ENCODE peak calls at places on chromosomes 4 and X, in seven cellular contexts. One of them, this sample, is unnamed.

GRCh38 chr4:151481813-151482212 is 72.8 kb downstream of the FHIP1A start:
- DNase-seq in hepatocyte: no peak
- DNase-seq in GM12878: no peak
- DNase-seq in tibial artery: no peak
- DNase-seq in testis: no peak
- DNase-seq in CD8-positive, alpha-beta T cell: no peak
- DNase-seq in endothelial cell of umbilical vein: no peak
- DNase-seq in this sample: no peak

GRCh38 chr4:57639566-57640328 is 529.6 kb upstream of the IGFBP7 start:
- DNase-seq in hepatocyte: no peak
- DNase-seq in GM12878: no peak
- DNase-seq in tibial artery: no peak
- DNase-seq in testis: no peak
- DNase-seq in CD8-positive, alpha-beta T cell: no peak
- DNase-seq in endothelial cell of umbilical vein: no peak
- DNase-seq in this sample: no peak

GRCh38 chrX:79259073-79259689 is 108.0 kb downstream of the ITM2A start:
- DNase-seq in hepatocyte: no peak
- DNase-seq in GM12878: peak; percentile 99
- DNase-seq in tibial artery: no peak
- DNase-seq in testis: no peak
- DNase-seq in CD8-positive, alpha-beta T cell: peak; percentile 28
- DNase-seq in endothelial cell of umbilical vein: no peak
- DNase-seq in this sample: no peak

GRCh38 chrX:150361070-150361776 is 1.9 kb upstream of the MAMLD1 start:
- DNase-seq in hepatocyte: peak; percentile 40
- DNase-seq in GM12878: no peak
- DNase-seq in tibial artery: no peak
- DNase-seq in testis: peak; percentile 72
- DNase-seq in CD8-positive, alpha-beta T cell: no peak
- DNase-seq in endothelial cell of umbilical vein: no peak
- DNase-seq in this sample: peak; percentile 61

GRCh38 chr4:11675051-11675800 is 246.5 kb upstream of the HS3ST1 start:
- DNase-seq in hepatocyte: no peak
- DNase-seq in GM12878: no peak
- DNase-seq in tibial artery: no peak
- DNase-seq in testis: no peak
- DNase-seq in CD8-positive, alpha-beta T cell: no peak
- DNase-seq in endothelial cell of umbilical vein: no peak
- DNase-seq in this sample: no peak

GRCh38 chrX:40247848-40248622 is 150.3 kb upstream of the BCOR start:
- DNase-seq in hepatocyte: no peak
- DNase-seq in GM12878: no peak
- DNase-seq in tibial artery: no peak
- DNase-seq in testis: no peak
- DNase-seq in CD8-positive, alpha-beta T cell: no peak
- DNase-seq in endothelial cell of umbilical vein: no peak
- DNase-seq in this sample: peak; percentile 58

GRCh38 chrX:104921606-104922205 is 298.8 kb downstream of the TEX13A start:
- DNase-seq in hepatocyte: no peak
- DNase-seq in GM12878: no peak
- DNase-seq in tibial artery: peak; percentile 54
- DNase-seq in testis: no peak
- DNase-seq in CD8-positive, alpha-beta T cell: no peak
- DNase-seq in endothelial cell of umbilical vein: no peak
- DNase-seq in this sample: peak; percentile 15

GRCh38 chr4:3421470-3421869 is 20.3 kb upstream of the HGFAC start:
- DNase-seq in hepatocyte: no peak
- DNase-seq in GM12878: no peak
- DNase-seq in tibial artery: no peak
- DNase-seq in testis: no peak
- DNase-seq in CD8-positive, alpha-beta T cell: no peak
- DNase-seq in endothelial cell of umbilical vein: no peak
- DNase-seq in this sample: peak; percentile 32

GRCh38 chr4:52665592-52665991 is 6.5 kb upstream of the USP46 start:
- DNase-seq in hepatocyte: no peak
- DNase-seq in GM12878: no peak
- DNase-seq in tibial artery: no peak
- DNase-seq in testis: no peak
- DNase-seq in CD8-positive, alpha-beta T cell: no peak
- DNase-seq in endothelial cell of umbilical vein: peak; percentile 47
- DNase-seq in this sample: no peak

GRCh38 chr4:123114915-123115756 is 192.7 kb upstream of the NUDT6 start:
- DNase-seq in hepatocyte: no peak
- DNase-seq in GM12878: no peak
- DNase-seq in tibial artery: no peak
- DNase-seq in testis: no peak
- DNase-seq in CD8-positive, alpha-beta T cell: no peak
- DNase-seq in endothelial cell of umbilical vein: no peak
- DNase-seq in this sample: peak; percentile 51

GRCh38 chr4:153374471-153374870 is 30.0 kb downstream of the MND1 start:
- DNase-seq in hepatocyte: no peak
- DNase-seq in GM12878: no peak
- DNase-seq in tibial artery: no peak
- DNase-seq in testis: no peak
- DNase-seq in CD8-positive, alpha-beta T cell: no peak
- DNase-seq in endothelial cell of umbilical vein: no peak
- DNase-seq in this sample: no peak

GRCh38 chr4:119139822-119140252 is 4.2 kb downstream of the MYOZ2 start:
- DNase-seq in hepatocyte: no peak
- DNase-seq in GM12878: no peak
- DNase-seq in tibial artery: no peak
- DNase-seq in testis: no peak
- DNase-seq in CD8-positive, alpha-beta T cell: no peak
- DNase-seq in endothelial cell of umbilical vein: peak; percentile 68
- DNase-seq in this sample: no peak

GRCh38 chr4:71497078-71497477 is 158.3 kb downstream of the SLC4A4 start:
- DNase-seq in hepatocyte: no peak
- DNase-seq in GM12878: no peak
- DNase-seq in tibial artery: no peak
- DNase-seq in testis: no peak
- DNase-seq in CD8-positive, alpha-beta T cell: no peak
- DNase-seq in endothelial cell of umbilical vein: no peak
- DNase-seq in this sample: no peak

GRCh38 chrX:42754129-42754528 is 23.8 kb downstream of the PPP1R2C start:
- DNase-seq in hepatocyte: peak; percentile 46
- DNase-seq in GM12878: no peak
- DNase-seq in tibial artery: no peak
- DNase-seq in testis: no peak
- DNase-seq in CD8-positive, alpha-beta T cell: no peak
- DNase-seq in endothelial cell of umbilical vein: no peak
- DNase-seq in this sample: no peak

GRCh38 chrX:3697701-3698279 is 15.7 kb downstream of the PRKX start:
- DNase-seq in hepatocyte: peak; percentile 18
- DNase-seq in GM12878: no peak
- DNase-seq in tibial artery: peak; percentile 81
- DNase-seq in testis: peak; percentile 62
- DNase-seq in CD8-positive, alpha-beta T cell: no peak
- DNase-seq in endothelial cell of umbilical vein: peak; percentile 59
- DNase-seq in this sample: peak; percentile 35

GRCh38 chrX:148567229-148567628 is 66.8 kb downstream of the AFF2 start:
- DNase-seq in hepatocyte: peak; percentile 14
- DNase-seq in GM12878: no peak
- DNase-seq in tibial artery: no peak
- DNase-seq in testis: no peak
- DNase-seq in CD8-positive, alpha-beta T cell: no peak
- DNase-seq in endothelial cell of umbilical vein: no peak
- DNase-seq in this sample: no peak

GRCh38 chr4:121277194-121278105 is 103.4 kb downstream of the QRFPR start:
- DNase-seq in hepatocyte: peak; percentile 23
- DNase-seq in GM12878: no peak
- DNase-seq in tibial artery: no peak
- DNase-seq in testis: no peak
- DNase-seq in CD8-positive, alpha-beta T cell: no peak
- DNase-seq in endothelial cell of umbilical vein: no peak
- DNase-seq in this sample: no peak

GRCh38 chr4:137514401-137515116 is 17.7 kb downstream of the PCDH18 start:
- DNase-seq in hepatocyte: no peak
- DNase-seq in GM12878: no peak
- DNase-seq in tibial artery: no peak
- DNase-seq in testis: no peak
- DNase-seq in CD8-positive, alpha-beta T cell: no peak
- DNase-seq in endothelial cell of umbilical vein: no peak
- DNase-seq in this sample: no peak

GRCh38 chr4:137523329-137523728 is 9.0 kb downstream of the PCDH18 start:
- DNase-seq in hepatocyte: no peak
- DNase-seq in GM12878: no peak
- DNase-seq in tibial artery: no peak
- DNase-seq in testis: no peak
- DNase-seq in CD8-positive, alpha-beta T cell: no peak
- DNase-seq in endothelial cell of umbilical vein: no peak
- DNase-seq in this sample: no peak

GRCh38 chr4:137521053-137521452 is 11.2 kb downstream of the PCDH18 start:
- DNase-seq in hepatocyte: no peak
- DNase-seq in GM12878: no peak
- DNase-seq in tibial artery: no peak
- DNase-seq in testis: no peak
- DNase-seq in CD8-positive, alpha-beta T cell: no peak
- DNase-seq in endothelial cell of umbilical vein: no peak
- DNase-seq in this sample: no peak

GRCh38 chr4:137524642-137525384 is 7.5 kb downstream of the PCDH18 start:
- DNase-seq in hepatocyte: no peak
- DNase-seq in GM12878: no peak
- DNase-seq in tibial artery: no peak
- DNase-seq in testis: no peak
- DNase-seq in CD8-positive, alpha-beta T cell: no peak
- DNase-seq in endothelial cell of umbilical vein: peak; percentile 57
- DNase-seq in this sample: no peak

DNA sequence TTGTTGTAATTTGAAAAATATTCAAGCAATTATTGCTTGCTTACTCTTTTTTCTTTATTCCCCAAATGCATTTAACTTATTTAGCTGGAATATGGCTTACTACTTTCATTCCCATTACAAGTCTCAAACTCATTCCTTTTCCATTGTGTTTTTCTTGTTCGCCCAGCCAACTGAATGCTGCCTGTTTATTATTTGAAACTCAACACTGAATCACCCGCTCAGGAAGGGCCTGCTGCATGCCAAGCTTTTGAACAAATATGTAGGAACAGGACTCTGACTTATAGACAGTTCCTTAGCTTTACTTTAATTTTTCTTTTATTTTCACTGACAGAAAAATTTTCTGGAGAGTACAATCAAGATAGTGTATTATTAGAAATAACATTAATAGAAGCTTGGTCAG is 12.9 kb downstream of the PCDH18 start:
- DNase-seq in hepatocyte: no peak
- DNase-seq in GM12878: no peak
- DNase-seq in tibial artery: no peak
- DNase-seq in testis: no peak
- DNase-seq in CD8-positive, alpha-beta T cell: no peak
- DNase-seq in endothelial cell of umbilical vein: peak; percentile 89
- DNase-seq in this sample: no peak
- H3K4me1 ChIP-seq in hepatocyte: no peaks in the 10 kb centered on the region
- H3K4me1 ChIP-seq in GM12878: no peaks in the 10 kb centered on the region
- H3K4me1 ChIP-seq in tibial artery: peaks cover 60% of the 10 kb centered on the region
- H3K4me1 ChIP-seq in testis: no peaks in the 10 kb centered on the region
- H3K4me1 ChIP-seq in CD8-positive, alpha-beta T cell: no peaks in the 10 kb centered on the region
- H3K4me1 ChIP-seq in endothelial cell of umbilical vein: peaks cover 11% of the 10 kb centered on the region
- H3K4me1 ChIP-seq in this sample: no peaks in the 10 kb centered on the region

GRCh38 chrX:119606508-119607389 is 525 bp upstream of the NKRF start:
- DNase-seq in hepatocyte: no peak
- DNase-seq in GM12878: no peak
- DNase-seq in tibial artery: no peak
- DNase-seq in testis: peak; percentile 14
- DNase-seq in CD8-positive, alpha-beta T cell: no peak
- DNase-seq in endothelial cell of umbilical vein: no peak
- DNase-seq in this sample: no peak
- H3K9me3 ChIP-seq in hepatocyte: no peaks in the 10 kb centered on the region
- H3K9me3 ChIP-seq in GM12878: no peaks in the 10 kb centered on the region
- H3K9me3 ChIP-seq in tibial artery: no peaks in the 10 kb centered on the region
- H3K9me3 ChIP-seq in testis: no peaks in the 10 kb centered on the region
- H3K9me3 ChIP-seq in CD8-positive, alpha-beta T cell: no peaks in the 10 kb centered on the region
- H3K9me3 ChIP-seq in endothelial cell of umbilical vein: no peaks in the 10 kb centered on the region
- H3K9me3 ChIP-seq in this sample: no peaks in the 10 kb centered on the region

GRCh38 chr4:85495621-85496020 is 20.7 kb downstream of the ARHGAP24 start:
- DNase-seq in hepatocyte: no peak
- DNase-seq in GM12878: no peak
- DNase-seq in tibial artery: no peak
- DNase-seq in testis: no peak
- DNase-seq in CD8-positive, alpha-beta T cell: no peak
- DNase-seq in endothelial cell of umbilical vein: no peak
- DNase-seq in this sample: no peak
- H3K4me1 ChIP-seq in hepatocyte: no peaks in the 10 kb centered on the region
- H3K4me1 ChIP-seq in GM12878: peaks cover 10% of the 10 kb centered on the region
- H3K4me1 ChIP-seq in tibial artery: peaks cover 11% of the 10 kb centered on the region
- H3K4me1 ChIP-seq in testis: peaks cover 13% of the 10 kb centered on the region
- H3K4me1 ChIP-seq in CD8-positive, alpha-beta T cell: no peaks in the 10 kb centered on the region
- H3K4me1 ChIP-seq in endothelial cell of umbilical vein: peaks cover 16% of the 10 kb centered on the region
- H3K4me1 ChIP-seq in this sample: peaks cover 13% of the 10 kb centered on the region

GRCh38 chr4:168319486-168320019 is 1.0 kb upstream of the DDX60 start:
- DNase-seq in hepatocyte: no peak
- DNase-seq in GM12878: no peak
- DNase-seq in tibial artery: no peak
- DNase-seq in testis: no peak
- DNase-seq in CD8-positive, alpha-beta T cell: no peak
- DNase-seq in endothelial cell of umbilical vein: peak; percentile 31
- DNase-seq in this sample: no peak

GRCh38 chr4:168321006-168321405 is 2.5 kb upstream of the DDX60 start:
- DNase-seq in hepatocyte: peak; percentile 17
- DNase-seq in GM12878: no peak
- DNase-seq in tibial artery: no peak
- DNase-seq in testis: no peak
- DNase-seq in CD8-positive, alpha-beta T cell: no peak
- DNase-seq in endothelial cell of umbilical vein: no peak
- DNase-seq in this sample: no peak

GRCh38 chr4:168318266-168318895 is at the start of gene DDX60:
- DNase-seq in hepatocyte: peak; percentile 89
- DNase-seq in GM12878: peak; percentile 68
- DNase-seq in tibial artery: peak; percentile 83
- DNase-seq in testis: peak; percentile 81
- DNase-seq in CD8-positive, alpha-beta T cell: peak; percentile 78
- DNase-seq in endothelial cell of umbilical vein: peak; percentile 75
- DNase-seq in this sample: peak; percentile 90
- H3K9me3 ChIP-seq in hepatocyte: no peaks in the 10 kb centered on the region
- H3K9me3 ChIP-seq in GM12878: no peaks in the 10 kb centered on the region
- H3K9me3 ChIP-seq in tibial artery: no peaks in the 10 kb centered on the region
- H3K9me3 ChIP-seq in testis: no peaks in the 10 kb centered on the region
- H3K9me3 ChIP-seq in CD8-positive, alpha-beta T cell: no peaks in the 10 kb centered on the region
- H3K9me3 ChIP-seq in endothelial cell of umbilical vein: no peaks in the 10 kb centered on the region
- H3K9me3 ChIP-seq in this sample: no peaks in the 10 kb centered on the region

DNA sequence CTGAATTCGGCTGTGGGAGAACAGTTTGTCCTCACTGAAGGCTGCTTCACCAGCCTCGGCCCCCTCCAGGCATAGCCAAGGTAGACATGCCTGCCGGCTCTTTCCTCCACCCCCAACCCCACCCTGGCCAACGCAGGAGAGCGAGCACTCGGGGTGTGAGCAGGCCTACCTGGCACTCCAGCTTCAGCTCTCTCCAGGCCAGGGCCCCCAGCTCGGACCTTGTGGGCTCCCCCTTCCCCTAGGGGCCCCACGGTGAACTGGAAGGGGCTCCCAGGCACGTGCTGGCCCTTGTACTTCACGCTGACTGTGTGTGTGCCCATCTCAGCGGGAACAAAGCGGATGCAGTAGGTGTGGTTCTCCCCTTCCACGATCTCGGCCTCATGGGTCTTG is 22.4 kb downstream of the FLNA start:
- DNase-seq in hepatocyte: no peak
- DNase-seq in GM12878: no peak
- DNase-seq in tibial artery: no peak
- DNase-seq in testis: no peak
- DNase-seq in CD8-positive, alpha-beta T cell: no peak
- DNase-seq in endothelial cell of umbilical vein: no peak
- DNase-seq in this sample: peak; percentile 17
- H3K4me1 ChIP-seq in hepatocyte: no peaks in the 10 kb centered on the region
- H3K4me1 ChIP-seq in GM12878: no peaks in the 10 kb centered on the region
- H3K4me1 ChIP-seq in tibial artery: peaks cover 6% of the 10 kb centered on the region
- H3K4me1 ChIP-seq in testis: no peaks in the 10 kb centered on the region
- H3K4me1 ChIP-seq in CD8-positive, alpha-beta T cell: peaks cover 93% of the 10 kb centered on the region
- H3K4me1 ChIP-seq in endothelial cell of umbilical vein: no peaks in the 10 kb centered on the region
- H3K4me1 ChIP-seq in this sample: no peaks in the 10 kb centered on the region

This sample was measured in right cardiac atrium.